ENCODE peak calls at places on chromosomes 3 and 15, in five cellular contexts. B is stimulated activated CD4-positive, alpha-beta T cell treated with anti-CD3 and anti-CD28 coated beads, Interleukin-2, amount 100 ng/mL, for 48 hours; I is Calu3; V is heart right ventricle; C is NCI-H1694 treated with DMSO at 0.1 percent for 48 hours. L is an unnamed sample.

GRCh38 chr15:39997031-39997430 is 42.0 kb downstream of the SRP14 start:
- DNase-seq in V (no peak), B (no peak), I (no peak), C (no peak), L (no peak)

GRCh38 chr15:82847703-82848102 is 38.3 kb downstream of the WHAMM start:
- DNase-seq in C (no peak), B (no peak), I (no peak), V (no peak), L (no peak)

GRCh38 chr3:71973337-71974030 is 188.5 kb upstream of the PROK2 start:
- DNase-seq in V (peak; percentile 12), B (no peak), I (no peak), C (no peak), L (no peak)

GRCh38 chr15:96867992-96868391 is 537.5 kb downstream of the NR2F2 start:
- DNase-seq in I (no peak), B (no peak), C (no peak), V (no peak), L (no peak)

GRCh38 chr3:66693461-66693912 is 192.7 kb upstream of the LRIG1 start:
- DNase-seq in V (peak; percentile 6), I (no peak), C (peak; percentile 60), B (no peak), L (peak; percentile 44)

GRCh38 chr3:90136468-90137191 is 1029.2 kb downstream of the EPHA3 start:
- DNase-seq in B (no peak), V (no peak), C (no peak), I (peak; percentile 59), L (peak; percentile 36)

GRCh38 chr15:73806698-73807483 is 53.7 kb upstream of the INSYN1 start:
- DNase-seq in C (no peak), V (no peak), I (no peak), B (no peak), L (no peak)

GRCh38 chr3:72973031-72973723 is 23.4 kb upstream of the PPP4R2 start:
- DNase-seq in V (no peak), B (no peak), C (no peak), I (peak; percentile 70), L (peak; percentile 84)

GRCh38 chr3:126752303-126753190 is 48.5 kb downstream of the CHCHD6 start:
- DNase-seq in I (peak; percentile 94), C (peak; percentile 71), V (peak; percentile 80), B (peak; percentile 46), L (peak; percentile 74)

GRCh38 chr3:141538568-141538967 is 51.7 kb downstream of the RASA2 start:
- DNase-seq in C (no peak), B (no peak), I (no peak), V (no peak), L (no peak)

GRCh38 chr3:111072016-111072891 is 638 bp downstream of the NECTIN3 start:
- DNase-seq in I (peak; percentile 23), C (no peak), B (peak; percentile 11), V (peak; percentile 7), L (peak; percentile 54)

GRCh38 chr3:2543247-2543646 is 444.6 kb downstream of the CNTN4 start:
- DNase-seq in C (no peak), I (no peak), V (no peak), B (no peak), L (no peak)

GRCh38 chr3:24341668-24342067 is 153.0 kb downstream of the THRB start:
- DNase-seq in B (no peak), I (no peak), V (no peak), C (no peak), L (no peak)

GRCh38 chr3:57078366-57079220 is 18.1 kb downstream of the SPATA12 start:
- DNase-seq in V (peak; percentile 48), I (peak; percentile 77), C (peak; percentile 13), B (no peak), L (peak; percentile 66)

GRCh38 chr3:195907730-195908438 is 467 bp downstream of the TNK2 start:
- DNase-seq in C (peak; percentile 44), V (peak; percentile 43), B (no peak), I (peak; percentile 16), L (peak; percentile 71)

GRCh38 chr15:55289011-55289572 is 521 bp downstream of the RAB27A start:
- DNase-seq in V (no peak), C (peak; percentile 70), B (no peak), I (peak; percentile 28), L (peak; percentile 31)

GRCh38 chr3:54123538-54124196 is 1.3 kb downstream of the CACNA2D3 start:
- DNase-seq in B (no peak), I (no peak), V (no peak), C (no peak), L (no peak)

GRCh38 chr3:46897829-46898320 is 20.4 kb downstream of the PTH1R start:
- DNase-seq in I (no peak), V (no peak), C (no peak), B (no peak), L (no peak)

GRCh38 chr15:52678036-52678467 is 1.1 kb downstream of the ATOSA start:
- DNase-seq in C (peak; percentile 7), I (peak; percentile 51), V (peak; percentile 70), B (peak; percentile 26), L (peak; percentile 68)

GRCh38 chr3:130386604-130387263 is 41.3 kb downstream of the COL6A5 start:
- DNase-seq in B (no peak), V (no peak), C (no peak), I (peak; percentile 52), L (no peak)